ENCODE peak calls at places on chromosome 19, in four cellular contexts. D is K562, M is GM12878, B is HepG2. G is an unnamed sample.

GRCh38 chr19:29524201-29524911 is 1.4 kb upstream of the VSTM2B start:
- DNase-seq in D (no peak), M (no peak), B (no peak), G (no peak)

GRCh38 chr19:53772943-53773342 is 51.2 kb downstream of the NLRP12 start:
- DNase-seq in D (peak; percentile 38), M (no peak), B (peak; percentile 67), G (peak; percentile 41)

GRCh38 chr19:51676566-51677083 is 16.5 kb upstream of the SPACA6 start:
- DNase-seq in D (no peak), M (no peak), B (no peak), G (no peak)

GRCh38 chr19:47618771-47619170 is 9.8 kb downstream of the BICRA start:
- DNase-seq in D (no peak), M (no peak), B (no peak), G (no peak)

GRCh38 chr19:677601-678380 is 1.6 kb downstream of the FSTL3 start:
- DNase-seq in D (no peak), M (no peak), B (no peak), G (no peak)

GRCh38 chr19:10544753-10545251 is 1.1 kb downstream of the ATG4D start:
- DNase-seq in D (peak; percentile 25), M (no peak), B (no peak), G (no peak)

GRCh38 chr19:18193388-18194207 is 580 bp downstream of the MPV17L2 start:
- DNase-seq in D (no peak), M (no peak), B (no peak), G (no peak)

GRCh38 chr19:21877976-21878375 is 42.0 kb upstream of the ZNF43 start:
- DNase-seq in D (no peak), M (no peak), B (no peak), G (no peak)

GRCh38 chr19:56126983-56127780 is 6.1 kb upstream of the ZNF787 start:
- DNase-seq in D (peak; percentile 90), M (no peak), B (peak; percentile 36), G (no peak)

GRCh38 chr19:15330801-15331418 is 1.4 kb downstream of the BRD4 start:
- DNase-seq in D (peak; percentile 48), M (no peak), B (no peak), G (no peak)

GRCh38 chr19:29372921-29373797 is 152.6 kb upstream of the VSTM2B start:
- DNase-seq in D (no peak), M (no peak), B (no peak), G (no peak)

GRCh38 chr19:55383789-55384575 is at the start of gene TMEM238:
- DNase-seq in D (peak; percentile 78), M (no peak), B (no peak), G (no peak)

GRCh38 chr19:50928841-50929240 is 17.6 kb upstream of the KLK4 start:
- DNase-seq in D (no peak), M (no peak), B (no peak), G (no peak)

DNA sequence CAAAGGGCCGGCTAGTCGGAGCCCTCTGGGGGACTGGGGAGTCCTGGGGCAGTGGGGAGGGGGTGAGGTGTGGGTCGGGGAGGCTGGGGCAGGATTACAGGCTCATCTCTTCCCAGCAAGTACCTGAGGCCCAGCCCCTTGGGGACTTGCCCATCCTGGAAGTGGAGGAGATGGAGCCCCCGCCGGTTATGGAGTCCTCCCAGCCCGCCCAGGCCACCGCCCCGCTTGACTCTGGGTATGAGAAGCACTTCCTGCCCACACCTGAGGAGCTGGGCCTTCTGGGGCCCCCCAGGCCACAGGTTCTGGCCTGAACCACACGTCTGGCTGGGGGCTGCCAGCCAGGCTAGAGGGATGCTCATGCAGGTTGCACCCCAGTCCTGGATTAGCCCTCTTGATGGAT is 9.9 kb downstream of the PALM3 start:
- DNase-seq in D (no peak), M (no peak), B (no peak), G (no peak)
- TF ChIP-seq TARDBP in D (no peak), M (no peak), B (no peak), G (no peak)

DNA sequence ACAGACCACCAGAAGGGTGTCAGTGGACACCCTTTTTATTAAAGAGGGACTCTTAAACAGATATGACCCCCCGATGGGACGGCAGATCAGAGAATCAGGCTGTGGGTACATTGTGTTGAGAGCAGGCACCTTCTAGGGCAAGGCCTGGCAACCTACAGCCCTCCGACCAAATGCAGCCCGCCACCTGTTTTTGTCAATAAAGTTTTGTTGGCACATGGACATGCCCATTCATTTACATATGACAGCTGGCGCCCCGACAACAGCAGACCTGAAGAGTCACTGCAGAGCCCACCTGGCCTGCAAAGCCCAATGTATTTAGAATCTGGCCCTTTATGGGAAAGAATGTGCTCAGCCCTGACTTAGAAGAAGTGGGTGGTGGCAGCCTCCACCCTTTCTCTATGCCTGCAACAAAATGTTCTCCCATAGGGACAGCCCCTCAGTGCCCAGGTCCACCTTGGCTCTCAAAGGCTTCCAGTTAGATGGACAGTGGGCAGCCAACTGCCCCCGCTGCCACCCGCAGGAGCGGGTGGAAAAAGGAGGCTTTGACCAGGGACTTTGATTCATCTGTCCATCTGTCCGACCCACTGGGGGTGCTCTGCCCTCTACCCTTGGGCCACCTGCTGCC is 184.9 kb downstream of the PTPRS start:
- DNase-seq in D (no peak), M (no peak), B (no peak), G (no peak)
- TF ChIP-seq BHLHE40 in D (no peak), M (no peak), B (no peak), G (no peak)

DNA sequence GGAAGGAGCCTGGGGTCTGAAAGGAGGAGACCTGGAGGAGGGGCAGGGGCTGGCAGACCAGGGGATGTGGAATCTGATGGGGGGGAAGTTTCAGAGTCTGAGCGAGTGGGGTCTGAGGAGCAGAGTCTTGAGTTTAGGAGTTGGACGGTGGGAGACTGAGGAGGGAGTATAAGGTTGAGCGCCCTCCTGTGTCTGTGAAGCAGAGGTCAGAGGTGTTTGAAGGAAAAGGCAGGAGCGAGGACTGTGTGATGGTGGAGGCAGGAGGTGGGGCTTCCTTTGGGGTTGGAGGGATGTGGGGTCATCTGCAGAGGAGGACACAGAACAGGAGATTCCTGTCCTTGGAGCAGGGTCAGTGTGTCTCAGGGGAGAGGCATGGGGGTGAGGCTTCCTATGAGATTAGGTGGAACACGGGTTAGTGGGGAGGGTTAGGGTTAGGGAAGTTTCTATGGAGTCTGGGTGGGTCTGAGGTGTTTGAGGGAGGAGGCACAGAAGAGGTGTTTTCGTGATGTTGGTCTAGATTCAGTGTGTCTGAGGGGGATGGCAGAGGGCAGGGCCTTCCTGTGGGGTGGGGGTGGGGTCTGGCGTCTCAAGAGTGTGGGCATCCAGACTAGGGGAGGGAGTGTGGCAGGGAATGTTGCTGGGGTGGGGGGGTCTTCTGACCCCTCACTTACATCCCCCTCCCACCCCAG is 8.3 kb downstream of the RYR1 start:
- DNase-seq in D (peak; percentile 68), M (no peak), B (peak; percentile 16), G (no peak)
- TF ChIP-seq TARDBP in D (no peak), M (no peak), B (no peak), G (no peak)

DNA sequence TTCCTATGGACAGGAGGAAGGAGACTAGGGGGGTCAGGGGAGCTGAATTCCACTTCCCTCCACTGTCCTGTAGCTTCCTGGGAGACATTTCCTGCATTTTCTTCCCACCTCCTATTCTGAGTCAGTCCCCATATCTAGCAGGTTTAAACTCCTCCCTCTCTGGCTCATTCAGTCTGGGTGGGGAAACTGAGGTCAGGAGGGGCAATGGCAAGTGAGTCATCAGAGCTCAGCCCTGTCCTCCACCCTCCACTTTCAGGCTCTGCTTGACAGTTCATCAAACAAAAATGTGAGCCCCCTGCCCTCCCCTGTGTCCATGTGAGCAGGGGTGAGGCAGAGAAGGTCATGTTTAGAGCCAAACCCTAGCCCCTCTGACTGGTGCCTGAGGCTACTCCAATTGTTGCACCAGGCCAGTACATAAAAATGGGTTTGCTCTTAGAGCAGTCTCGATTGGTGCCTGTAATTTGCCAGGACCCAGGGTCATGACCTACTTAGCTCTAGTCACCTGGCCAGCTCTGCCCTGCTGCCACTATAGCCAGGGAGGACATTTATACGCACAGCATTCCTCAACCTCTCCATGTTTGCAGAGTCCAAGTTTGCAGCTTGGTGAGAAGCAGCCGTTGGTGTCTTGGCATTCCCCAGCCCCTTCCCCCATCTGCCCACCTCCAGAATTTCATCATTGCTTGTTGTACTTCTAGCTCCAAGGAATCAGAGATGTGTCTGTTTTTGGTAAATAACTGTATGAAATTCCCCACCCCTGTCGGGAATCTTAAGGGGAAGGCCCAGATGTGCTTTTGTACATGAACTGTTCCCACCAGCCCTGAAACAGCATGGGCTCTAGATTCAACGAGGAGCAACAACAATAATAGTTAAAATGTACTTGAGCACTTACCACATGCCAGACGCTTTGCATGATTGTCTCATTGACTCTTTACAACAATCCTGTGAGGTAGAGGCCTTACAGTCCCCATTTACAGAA is 20.7 kb downstream of the SAMD4B start:
- DNase-seq in D (no peak), M (no peak), B (no peak), G (no peak)
- TF ChIP-seq BHLHE40 in D (no peak), M (no peak), B (no peak), G (no peak)

DNA sequence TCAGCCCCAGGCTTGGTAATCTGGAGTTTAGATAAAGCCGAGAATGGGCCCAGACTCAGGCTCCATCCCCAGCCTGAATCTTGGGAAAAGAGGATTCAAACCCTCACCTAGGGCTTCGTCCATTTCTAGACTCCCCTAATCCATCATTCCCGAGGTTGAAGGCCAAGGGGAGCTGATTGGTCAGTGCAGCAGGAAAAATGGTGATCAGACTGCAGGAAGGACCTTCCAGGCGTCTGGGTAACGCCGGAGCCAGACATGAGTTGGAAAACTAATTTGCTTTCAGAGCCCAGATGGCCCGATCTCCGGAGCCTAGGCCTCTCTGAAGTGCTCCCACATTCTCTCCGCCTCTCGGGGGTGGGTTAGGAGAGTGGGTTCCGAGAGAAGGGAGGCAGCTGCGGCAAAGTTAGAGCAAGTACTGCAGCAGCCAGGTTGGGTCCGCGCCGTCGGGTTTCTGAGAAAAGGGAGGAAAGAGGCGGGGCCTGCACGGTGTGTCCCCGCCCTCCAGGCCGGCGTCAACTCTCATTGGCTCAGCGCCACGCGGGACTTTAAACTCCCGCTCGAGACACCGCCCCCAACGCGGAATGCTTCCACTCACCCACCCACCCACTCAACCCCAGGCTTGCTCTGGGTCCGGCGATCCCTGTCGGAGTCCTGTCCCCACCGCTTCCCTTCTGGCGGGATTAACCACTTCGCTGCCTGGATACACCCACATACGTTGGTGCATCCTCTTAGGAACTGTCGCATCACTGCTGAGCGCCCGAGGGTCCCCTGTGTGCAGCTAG is 788 bp upstream of the RTBDN start:
- DNase-seq in D (peak; percentile 85), M (no peak), B (no peak), G (peak; percentile 61)
- TF ChIP-seq TARDBP in D (no peak), M (no peak), B (no peak), G (no peak)

GRCh38 chr19:19668230-19669012 is at the start of gene ZNF101:
- DNase-seq in D (peak; percentile 95), M (peak; percentile 89), B (peak; percentile 99), G (peak; percentile 89)

GRCh38 chr19:19672816-19673215 is 4.2 kb downstream of the ZNF101 start:
- DNase-seq in D (no peak), M (no peak), B (no peak), G (no peak)

GRCh38 chr19:19674315-19674714 is 5.7 kb downstream of the ZNF101 start:
- DNase-seq in D (no peak), M (no peak), B (no peak), G (no peak)

DNA sequence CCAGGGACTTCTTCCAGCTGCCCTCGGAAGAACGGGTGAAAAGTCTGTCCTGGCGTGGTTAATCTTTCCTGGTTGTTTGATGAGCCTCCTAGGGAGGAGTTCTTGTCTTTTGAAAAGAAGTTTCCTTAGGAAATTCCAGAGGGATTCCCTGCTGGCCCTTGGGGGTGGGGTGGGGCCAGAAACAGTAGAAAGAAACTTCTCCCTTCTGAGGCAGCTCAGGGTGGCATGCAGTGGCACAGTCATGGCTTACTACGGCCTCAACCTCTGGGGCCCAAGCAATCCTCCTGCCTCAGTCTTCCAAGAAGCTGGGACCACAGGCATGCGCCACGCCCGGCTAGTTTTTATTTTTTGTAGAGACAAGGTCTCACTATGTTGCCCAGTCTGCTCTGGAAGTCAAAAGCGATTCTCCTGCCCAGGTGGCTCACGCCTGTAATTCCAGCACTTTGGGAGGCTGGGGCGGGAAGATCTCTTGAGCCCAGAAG is 1.5 kb downstream of the ZNF101 start:
- DNase-seq in D (no peak), M (no peak), B (no peak), G (no peak)
- TF ChIP-seq BHLHE40 in D (no peak), M (no peak), B (no peak), G (no peak)